ENCODE peak calls at places on chromosomes 4 and X, in five cellular contexts. H, X, Y, B and D are unnamed samples.

GRCh38 chr4:175671491-175671934 is 140.6 kb downstream of the GPM6A start:
- DNase-seq in Y (no peak), H (no peak), B (peak; percentile 2), X (peak; percentile 8), D (no peak)

GRCh38 chrX:2401201-2401589 is 99.6 kb downstream of the DHRSX start:
- DNase-seq in H (no peak), B (peak; percentile 35), Y (no peak), X (no peak), D (no peak)

GRCh38 chr4:7426525-7427171 is 8.1 kb downstream of the PSAPL1 start:
- DNase-seq in B (no peak), H (no peak), Y (no peak), X (no peak), D (no peak)

GRCh38 chr4:61770456-61770855 is 570.3 kb downstream of the ADGRL3 start:
- DNase-seq in H (no peak), X (no peak), Y (no peak), B (no peak), D (no peak)

GRCh38 chrX:9644335-9644734 is 121.3 kb downstream of the GPR143 start:
- DNase-seq in Y (no peak), H (no peak), X (no peak), B (no peak), D (peak; percentile 38)

GRCh38 chr4:56698329-56698728 is 17.2 kb upstream of the HOPX start:
- DNase-seq in Y (peak; percentile 42), H (no peak), X (no peak), B (peak; percentile 87), D (no peak)

GRCh38 chrX:120839506-120839905 is 36.2 kb downstream of the CT47B1 start:
- DNase-seq in Y (no peak), H (no peak), B (peak; percentile 33), X (no peak), D (no peak)

GRCh38 chr4:31360786-31361185 is 640.6 kb downstream of the PCDH7 start:
- DNase-seq in Y (peak; percentile 64), B (peak; percentile 74), H (no peak), X (no peak), D (no peak)

GRCh38 chrX:80812176-80812575 is 2.5 kb upstream of the BRWD3 start:
- DNase-seq in X (peak; percentile 25), Y (peak; percentile 19), B (peak; percentile 28), H (no peak), D (no peak)

GRCh38 chr4:166308589-166308988 is 435.6 kb downstream of the TLL1 start:
- DNase-seq in Y (no peak), X (no peak), B (no peak), H (no peak), D (no peak)

DNA sequence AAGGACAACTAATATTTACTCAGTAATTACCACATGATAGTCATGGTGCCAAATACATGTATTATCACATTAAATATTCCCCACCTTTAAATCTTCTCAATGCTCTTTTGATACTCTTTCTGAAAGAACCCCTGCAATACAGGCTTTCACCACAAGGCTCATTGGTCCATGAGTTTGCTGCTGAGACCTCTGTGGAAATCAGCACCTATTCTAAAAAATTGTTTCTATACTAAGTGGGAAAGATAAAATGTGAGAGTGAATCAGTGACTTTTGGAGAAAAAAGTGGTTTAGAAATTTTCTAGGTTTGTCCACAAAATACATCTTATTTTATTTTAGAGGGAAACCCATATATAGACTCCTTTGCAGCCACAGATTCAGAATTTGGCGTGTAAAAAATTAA is 257.3 kb downstream of the ZIC3 start:
- DNase-seq in X (no peak), Y (no peak), B (no peak), H (no peak), D (no peak)
- TF ChIP-seq CTCF in X (peak; percentile 36), Y (no peak), B (no peak), H (peak; percentile 7), D (no peak)

GRCh38 chrX:139881572-139881971 is 51.3 kb downstream of the ATP11C start:
- DNase-seq in X (no peak), H (no peak), Y (peak; percentile 46), B (peak; percentile 64), D (no peak)
- H3K4me3 ChIP-seq in X (no peak overlapping the region), H (no peak overlapping the region), Y (no peak overlapping the region), B (peak overlapping the region; percentile 29), D (no peak overlapping the region)

GRCh38 chr4:68297137-68297536 is 51.6 kb upstream of the TMPRSS11B start:
- DNase-seq in Y (no peak), B (no peak), X (no peak), H (no peak), D (no peak)
- TF ChIP-seq CTCF in Y (no peak), B (no peak), X (no peak), H (no peak), D (no peak)

GRCh38 chr4:3871881-3872833 is 106.0 kb downstream of the ADRA2C start:
- DNase-seq in X (no peak), B (no peak), H (no peak), Y (no peak), D (no peak)

GRCh38 chr4:3870567-3870962 is 104.4 kb downstream of the ADRA2C start:
- DNase-seq in B (no peak), X (no peak), H (no peak), Y (no peak), D (no peak)

GRCh38 chr4:3869661-3870566 is 103.7 kb downstream of the ADRA2C start:
- DNase-seq in X (no peak), H (no peak), B (no peak), Y (no peak), D (no peak)

GRCh38 chr4:3872834-3873313 is 106.7 kb downstream of the ADRA2C start:
- DNase-seq in H (no peak), Y (no peak), B (no peak), X (no peak), D (no peak)

DNA sequence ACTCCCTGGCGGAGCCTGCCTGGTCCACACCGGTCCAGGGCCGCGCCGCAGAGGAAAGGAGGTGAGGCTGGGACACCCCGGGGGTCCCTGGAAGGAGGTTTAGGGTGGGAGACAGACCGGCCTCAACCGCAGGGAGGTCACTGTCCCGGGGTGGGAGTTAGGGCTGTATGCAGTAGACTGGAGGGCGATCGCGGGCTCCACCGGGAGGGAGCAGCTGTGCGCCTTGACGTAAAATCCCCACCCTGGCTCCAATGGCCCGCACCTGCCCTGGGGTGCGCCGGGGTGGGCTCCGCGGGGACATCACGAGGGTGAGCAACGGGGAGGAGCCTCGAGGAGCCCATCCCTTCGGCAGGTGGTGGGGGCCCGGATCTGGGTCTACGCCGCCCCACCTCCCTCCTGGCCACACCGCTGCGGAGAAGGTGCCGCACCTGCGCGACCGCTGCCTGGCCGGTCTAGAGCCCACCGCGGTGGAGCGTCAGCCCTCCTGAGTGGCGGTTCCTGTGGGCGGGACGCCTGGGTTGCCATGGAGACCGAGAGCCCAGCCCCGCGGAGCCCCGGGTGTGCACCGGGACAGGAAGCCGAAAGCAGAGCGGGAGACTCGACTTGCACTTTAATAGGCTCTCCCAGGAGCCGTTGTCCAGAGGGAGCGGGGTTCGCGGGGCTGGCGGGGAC is 105.1 kb downstream of the ADRA2C start:
- DNase-seq in B (no peak), Y (no peak), H (no peak), X (peak; percentile 85), D (no peak)
- H3K4me3 ChIP-seq in B (no peak overlapping the region), Y (no peak overlapping the region), H (no peak overlapping the region), X (peak overlapping the region; percentile 46), D (no peak overlapping the region)

GRCh38 chr4:25535278-25535677 is 120.4 kb upstream of the SLC34A2 start:
- DNase-seq in Y (no peak), H (no peak), X (no peak), B (no peak), D (no peak)

GRCh38 chr4:25528391-25528790 is 127.3 kb upstream of the SLC34A2 start:
- DNase-seq in H (no peak), B (no peak), X (no peak), Y (no peak), D (no peak)

GRCh38 chr4:25533237-25533636 is 122.4 kb upstream of the SLC34A2 start:
- DNase-seq in X (no peak), Y (no peak), B (no peak), H (no peak), D (no peak)

GRCh38 chr4:25532579-25532978 is 123.1 kb upstream of the SLC34A2 start:
- DNase-seq in H (no peak), X (no peak), B (no peak), Y (no peak), D (no peak)

GRCh38 chr4:25531272-25531671 is 124.4 kb upstream of the SLC34A2 start:
- DNase-seq in Y (no peak), H (no peak), B (no peak), X (no peak), D (no peak)
- TF ChIP-seq CTCF in Y (peak; percentile 18), H (no peak), B (no peak), X (no peak), D (no peak)

GRCh38 chr4:119783200-119783978 is 154.8 kb upstream of the PDE5A start:
- DNase-seq in Y (no peak), B (no peak), H (no peak), X (no peak), D (no peak)
- H3K4me3 ChIP-seq in Y (no peak overlapping the region), B (no peak overlapping the region), H (no peak overlapping the region), X (no peak overlapping the region), D (no peak overlapping the region)